ENCODE peak calls at places on chromosomes 7 and 10, in eight cellular contexts. B is RCC 7860; D is kidney tubule cell; S is SHP77 treated with DMSO at 0.1 percent for 48 hours; H is fibroblast of the conjunctiva; W is activated gamma-delta T cell treated with Interleukin-2 at 50 U/mL for 16 hours; U is GM10248; Z is CD4-positive, alpha-beta memory T cell. L is an unnamed sample.

GRCh38 chr7:50827281-50827680 is 44.6 kb upstream of the GRB10 start:
- DNase-seq in B (no peak), S (no peak), W (no peak), U (no peak), Z (no peak), D (no peak), H (no peak), L (no peak)

GRCh38 chr7:91287685-91288084 is 23.5 kb downstream of the FZD1 start:
- DNase-seq in B (no peak), Z (no peak), H (no peak), S (peak), U (no peak), W (no peak), D (peak), L (no peak)

GRCh38 chr10:71161429-71161828 is 50.9 kb upstream of the UNC5B start:
- DNase-seq in S (no peak), B (no peak), U (no peak), Z (no peak), W (no peak), H (no peak), D (peak), L (peak)

GRCh38 chr10:104622598-104623209 is 18.4 kb upstream of the SORCS3 start:
- DNase-seq in W (no peak), B (no peak), D (peak), S (no peak), H (no peak), Z (no peak), U (no peak), L (peak)

GRCh38 chr10:68208424-68209042 is 23.4 kb downstream of the ATOH7 start:
- DNase-seq in D (peak), W (no peak), H (peak), Z (no peak), B (peak), S (peak), U (peak), L (peak)

GRCh38 chr10:43874984-43875383 is 226.3 kb upstream of the ZNF32 start:
- DNase-seq in D (no peak), U (no peak), B (no peak), Z (no peak), H (no peak), W (no peak), S (no peak), L (no peak)

GRCh38 chr10:43846187-43846680 is 197.6 kb upstream of the ZNF32 start:
- DNase-seq in Z (peak), U (no peak), B (no peak), W (no peak), S (no peak), H (peak), D (no peak), L (no peak)

GRCh38 chr10:129840196-129840590 is 123.9 kb downstream of the EBF3 start:
- DNase-seq in U (no peak), D (no peak), S (no peak), Z (no peak), W (no peak), H (no peak), B (no peak), L (no peak)

GRCh38 chr10:66381045-66381444 is 544.8 kb upstream of the LRRTM3 start:
- DNase-seq in W (no peak), U (no peak), Z (no peak), B (no peak), S (no peak), H (no peak), D (no peak), L (no peak)

GRCh38 chr7:80147543-80148376 is 13.1 kb downstream of the GNAI1 start:
- DNase-seq in H (peak), B (no peak), Z (no peak), U (no peak), S (no peak), D (no peak), W (no peak), L (peak)

GRCh38 chr7:122310119-122311021 is 5.8 kb upstream of the FEZF1 start:
- DNase-seq in W (no peak), S (no peak), D (peak), H (no peak), U (peak), B (no peak), Z (no peak), L (no peak)

GRCh38 chr7:32256811-32257210 is 186.6 kb upstream of the PDE1C start:
- DNase-seq in D (no peak), H (no peak), U (no peak), S (no peak), Z (no peak), B (no peak), W (no peak), L (no peak)

GRCh38 chr7:129825554-129826267 is 127.0 kb downstream of the UBE2H start:
- DNase-seq in Z (peak), D (peak), U (peak), H (peak), S (peak), B (peak), W (peak), L (peak)

GRCh38 chr7:94289071-94289470 is 105.6 kb upstream of the COL1A2 start:
- DNase-seq in W (no peak), B (peak), U (no peak), H (peak), Z (no peak), D (peak), S (peak), L (peak)